ENCODE peak calls at places on chromosomes 6 and 20, in ten cellular contexts. One of them, this sample, is unnamed.

GRCh38 chr20:3135507-3136070 is 24.1 kb downstream of the FASTKD5 start:
- DNase-seq in GM04504: no peak
- DNase-seq in GM12878: no peak
- DNase-seq in progenitor cell of endocrine pancreas: no peak
- DNase-seq in skeletal muscle cell: no peak
- DNase-seq in HT1080: no peak
- DNase-seq in A549: no peak
- DNase-seq in PC-3: peak
- DNase-seq in pancreas: no peak
- DNase-seq in hippocampal formation: no peak
- DNase-seq in this sample: peak

GRCh38 chr6:111846511-111847409 is 26.5 kb downstream of the FYN start:
- DNase-seq in GM04504: no peak
- DNase-seq in GM12878: no peak
- DNase-seq in progenitor cell of endocrine pancreas: no peak
- DNase-seq in skeletal muscle cell: no peak
- DNase-seq in HT1080: no peak
- DNase-seq in A549: no peak
- DNase-seq in PC-3: no peak
- DNase-seq in pancreas: no peak
- DNase-seq in hippocampal formation: no peak
- DNase-seq in this sample: peak

GRCh38 chr6:161557333-161558107 is 283.7 kb upstream of the AGPAT4 start:
- DNase-seq in GM04504: no peak
- DNase-seq in GM12878: no peak
- DNase-seq in progenitor cell of endocrine pancreas: no peak
- DNase-seq in skeletal muscle cell: no peak
- DNase-seq in HT1080: no peak
- DNase-seq in A549: no peak
- DNase-seq in PC-3: no peak
- DNase-seq in pancreas: no peak
- DNase-seq in hippocampal formation: no peak
- DNase-seq in this sample: no peak

GRCh38 chr20:59832406-59833156 is 100.9 kb downstream of the SYCP2 start:
- DNase-seq in GM04504: no peak
- DNase-seq in GM12878: no peak
- DNase-seq in progenitor cell of endocrine pancreas: no peak
- DNase-seq in skeletal muscle cell: no peak
- DNase-seq in HT1080: no peak
- DNase-seq in A549: no peak
- DNase-seq in PC-3: no peak
- DNase-seq in pancreas: no peak
- DNase-seq in hippocampal formation: no peak
- DNase-seq in this sample: no peak

GRCh38 chr6:161023316-161023715 is 31.7 kb downstream of the MAP3K4 start:
- DNase-seq in GM04504: peak
- DNase-seq in GM12878: no peak
- DNase-seq in progenitor cell of endocrine pancreas: no peak
- DNase-seq in skeletal muscle cell: no peak
- DNase-seq in HT1080: no peak
- DNase-seq in A549: no peak
- DNase-seq in PC-3: no peak
- DNase-seq in pancreas: no peak
- DNase-seq in hippocampal formation: no peak
- DNase-seq in this sample: peak

GRCh38 chr20:39853664-39854063 is 835.4 kb downstream of the MAFB start:
- DNase-seq in GM04504: peak
- DNase-seq in GM12878: peak
- DNase-seq in progenitor cell of endocrine pancreas: no peak
- DNase-seq in skeletal muscle cell: peak
- DNase-seq in HT1080: peak
- DNase-seq in A549: no peak
- DNase-seq in PC-3: no peak
- DNase-seq in pancreas: no peak
- DNase-seq in hippocampal formation: no peak
- DNase-seq in this sample: peak

GRCh38 chr6:21360353-21360752 is 233.2 kb upstream of the SOX4 start:
- DNase-seq in GM04504: no peak
- DNase-seq in GM12878: no peak
- DNase-seq in progenitor cell of endocrine pancreas: no peak
- DNase-seq in skeletal muscle cell: no peak
- DNase-seq in HT1080: no peak
- DNase-seq in A549: no peak
- DNase-seq in PC-3: peak
- DNase-seq in pancreas: peak
- DNase-seq in hippocampal formation: no peak
- DNase-seq in this sample: no peak

GRCh38 chr6:154732538-154732823 is 735 bp upstream of the SCAF8 start:
- DNase-seq in GM04504: no peak
- DNase-seq in GM12878: no peak
- DNase-seq in progenitor cell of endocrine pancreas: no peak
- DNase-seq in skeletal muscle cell: no peak
- DNase-seq in HT1080: no peak
- DNase-seq in A549: no peak
- DNase-seq in PC-3: peak
- DNase-seq in pancreas: no peak
- DNase-seq in hippocampal formation: no peak
- DNase-seq in this sample: no peak

GRCh38 chr20:48839518-48839917 is 11.7 kb upstream of the PREX1 start:
- DNase-seq in GM04504: no peak
- DNase-seq in GM12878: no peak
- DNase-seq in progenitor cell of endocrine pancreas: no peak
- DNase-seq in skeletal muscle cell: no peak
- DNase-seq in HT1080: no peak
- DNase-seq in A549: no peak
- DNase-seq in PC-3: no peak
- DNase-seq in pancreas: no peak
- DNase-seq in hippocampal formation: no peak
- DNase-seq in this sample: no peak

GRCh38 chr6:149967591-149967990 is 3.8 kb downstream of the ULBP1 start:
- DNase-seq in GM04504: no peak
- DNase-seq in GM12878: no peak
- DNase-seq in progenitor cell of endocrine pancreas: no peak
- DNase-seq in skeletal muscle cell: no peak
- DNase-seq in HT1080: no peak
- DNase-seq in A549: no peak
- DNase-seq in PC-3: no peak
- DNase-seq in pancreas: no peak
- DNase-seq in hippocampal formation: no peak
- DNase-seq in this sample: no peak

This sample was measured in M059J.